ENCODE peak calls at places on chromosomes 16 and 17, in nine cellular contexts. R is GM10248, Z is EL, C is Caki2, W is WERI-Rb-1, N is psoas muscle, Q is cardiac fibroblast, X is heart left ventricle, O is GM20000. S is an unnamed sample.

GRCh38 chr17:78924481-78925151 is 571 bp downstream of the TIMP2 start:
- DNase-seq in R (no peak), Z (peak; percentile 51), C (no peak), W (no peak), N (peak; percentile 49), Q (peak; percentile 43), X (peak; percentile 72), O (peak; percentile 67), S (peak; percentile 79)

GRCh38 chr16:66133641-66134402 is 232.7 kb upstream of the CDH5 start:
- DNase-seq in R (no peak), Z (no peak), C (no peak), W (no peak), N (no peak), Q (no peak), X (no peak), O (no peak), S (no peak)

GRCh38 chr17:21272881-21273839 is 11.4 kb upstream of the MAP2K3 start:
- DNase-seq in R (no peak), Z (no peak), C (no peak), W (no peak), N (no peak), Q (no peak), X (no peak), O (no peak), S (no peak)

GRCh38 chr16:28182183-28182582 is 29.6 kb downstream of the XPO6 start:
- DNase-seq in R (no peak), Z (peak; percentile 53), C (no peak), W (no peak), N (no peak), Q (no peak), X (no peak), O (no peak), S (no peak)

GRCh38 chr17:521561-522325 is 169.1 kb upstream of the RPH3AL start:
- DNase-seq in R (no peak), Z (no peak), C (no peak), W (no peak), N (no peak), Q (no peak), X (no peak), O (no peak), S (no peak)

GRCh38 chr16:85451646-85452363 is 161.3 kb upstream of the GSE1 start:
- DNase-seq in R (no peak), Z (no peak), C (no peak), W (peak; percentile 88), N (no peak), Q (no peak), X (no peak), O (no peak), S (no peak)

GRCh38 chr16:85432606-85433005 is 180.5 kb upstream of the GSE1 start:
- DNase-seq in R (no peak), Z (no peak), C (no peak), W (no peak), N (no peak), Q (no peak), X (no peak), O (no peak), S (no peak)

GRCh38 chr17:55825213-55825612 is 74.4 kb downstream of the PCTP start:
- DNase-seq in R (no peak), Z (no peak), C (peak; percentile 23), W (no peak), N (no peak), Q (no peak), X (no peak), O (no peak), S (no peak)

GRCh38 chr17:12097326-12097725 is 76.6 kb downstream of the MAP2K4 start:
- DNase-seq in R (no peak), Z (no peak), C (no peak), W (no peak), N (no peak), Q (peak; percentile 68), X (no peak), O (no peak), S (no peak)

GRCh38 chr16:57115504-57116182 is 23.3 kb downstream of the CPNE2 start:
- DNase-seq in R (no peak), Z (no peak), C (no peak), W (no peak), N (peak; percentile 57), Q (peak; percentile 75), X (peak; percentile 86), O (no peak), S (peak; percentile 80)

GRCh38 chr16:72991645-72992044 is 56.3 kb downstream of the ZFHX3 start:
- DNase-seq in R (no peak), Z (no peak), C (no peak), W (no peak), N (no peak), Q (no peak), X (no peak), O (no peak), S (no peak)

GRCh38 chr16:89096042-89096717 is 2.5 kb downstream of the ACSF3 start:
- DNase-seq in R (no peak), Z (no peak), C (no peak), W (no peak), N (no peak), Q (no peak), X (no peak), O (no peak), S (no peak)

GRCh38 chr17:41278176-41278955 is 2.9 kb downstream of the KRTAP9-7 start:
- DNase-seq in R (no peak), Z (peak; percentile 34), C (no peak), W (no peak), N (no peak), Q (no peak), X (no peak), O (peak; percentile 0), S (no peak)

GRCh38 chr17:6137716-6138502 is 67.7 kb downstream of the WSCD1 start:
- DNase-seq in R (no peak), Z (no peak), C (no peak), W (no peak), N (no peak), Q (no peak), X (no peak), O (no peak), S (no peak)

GRCh38 chr16:53085539-53086450 is 31.0 kb downstream of the CHD9 start:
- DNase-seq in R (no peak), Z (no peak), C (no peak), W (no peak), N (no peak), Q (peak; percentile 77), X (no peak), O (no peak), S (no peak)

GRCh38 chr17:15914400-15915165 is 30.3 kb upstream of the ADORA2B start:
- DNase-seq in R (no peak), Z (peak; percentile 84), C (no peak), W (no peak), N (no peak), Q (peak; percentile 52), X (no peak), O (no peak), S (no peak)

GRCh38 chr16:48112603-48113400 is 43.0 kb downstream of the ABCC12 start:
- DNase-seq in R (no peak), Z (no peak), C (no peak), W (no peak), N (no peak), Q (peak; percentile 17), X (no peak), O (no peak), S (no peak)

GRCh38 chr16:23367564-23367963 is 65.5 kb downstream of the SCNN1B start:
- DNase-seq in R (no peak), Z (no peak), C (no peak), W (no peak), N (no peak), Q (no peak), X (no peak), O (no peak), S (no peak)

GRCh38 chr16:48158296-48158695 is 2.5 kb upstream of the ABCC12 start:
- DNase-seq in R (peak; percentile 64), Z (peak; percentile 60), C (peak; percentile 14), W (no peak), N (no peak), Q (peak; percentile 22), X (no peak), O (peak; percentile 45), S (no peak)